ENCODE peak calls at places on chromosomes 3 and 15, in six cellular contexts. F is psoas muscle, Q is breast epithelium, D is tibial artery, N is brain microvascular endothelial cell, S is left lung. L is an unnamed sample.

GRCh38 chr15:88610756-88611231 is 10.3 kb upstream of the AEN start:
- DNase-seq in D (no peak), F (no peak), Q (no peak), S (no peak), N (no peak), L (no peak)

GRCh38 chr15:66369773-66370651 is 13.5 kb upstream of the TIPIN start:
- DNase-seq in D (no peak), F (no peak), N (no peak), Q (no peak), S (no peak), L (no peak)

GRCh38 chr15:95765161-95765560 is 565.3 kb upstream of the NR2F2 start:
- DNase-seq in D (no peak), F (no peak), S (no peak), Q (no peak), N (no peak), L (no peak)

GRCh38 chr3:12750658-12751071 is 8.4 kb downstream of the TMEM40 start:
- DNase-seq in S (no peak), F (peak; percentile 32), D (peak; percentile 44), Q (no peak), N (peak; percentile 59), L (no peak)

GRCh38 chr3:140292684-140293083 is 357.7 kb downstream of the CLSTN2 start:
- DNase-seq in Q (peak; percentile 54), D (peak; percentile 61), S (no peak), F (peak; percentile 78), N (peak; percentile 58), L (no peak)

GRCh38 chr15:99895956-99896311 is 162.7 kb upstream of the LYSMD4 start:
- DNase-seq in F (no peak), D (no peak), Q (no peak), S (no peak), N (no peak), L (no peak)

GRCh38 chr3:180980612-180981011 is 8.9 kb downstream of the DNAJC19 start:
- DNase-seq in D (no peak), N (no peak), Q (no peak), S (no peak), F (no peak), L (no peak)

GRCh38 chr3:163185721-163186350 is 1689.2 kb downstream of the OTOL1 start:
- DNase-seq in S (no peak), D (no peak), N (no peak), Q (no peak), F (no peak), L (no peak)

GRCh38 chr3:46736006-46736872 is 18.6 kb upstream of the PRSS50 start:
- DNase-seq in D (no peak), N (no peak), Q (no peak), S (no peak), F (no peak), L (no peak)

GRCh38 chr15:76251717-76252116 is 59.6 kb downstream of the ETFA start:
- DNase-seq in D (no peak), F (no peak), S (no peak), Q (no peak), N (no peak), L (no peak)

GRCh38 chr15:100704281-100705055 is 102.1 kb downstream of the ASB7 start:
- DNase-seq in S (no peak), N (peak; percentile 77), Q (peak; percentile 19), D (no peak), F (no peak), L (no peak)

GRCh38 chr15:79973445-79974180 is 2.6 kb upstream of the BCL2A1 start:
- DNase-seq in S (no peak), N (no peak), D (no peak), Q (no peak), F (no peak), L (no peak)

GRCh38 chr3:46359748-46360509 is 6.0 kb downstream of the CCR2 start:
- DNase-seq in S (no peak), Q (no peak), N (no peak), D (no peak), F (no peak), L (no peak)

GRCh38 chr3:177069514-177070329 is 127.6 kb downstream of the TBL1XR1 start:
- DNase-seq in Q (no peak), N (no peak), F (no peak), S (no peak), D (no peak), L (no peak)

GRCh38 chr3:18657858-18658820 is 233.0 kb upstream of the SATB1 start:
- DNase-seq in D (no peak), N (no peak), S (no peak), F (no peak), Q (no peak), L (no peak)

GRCh38 chr3:43132883-43133743 is 27.2 kb upstream of the POMGNT2 start:
- DNase-seq in N (no peak), Q (no peak), D (no peak), S (no peak), F (no peak), L (peak; percentile 53)

GRCh38 chr3:177629276-177629675 is 432.0 kb upstream of the TBL1XR1 start:
- DNase-seq in F (no peak), N (no peak), S (no peak), D (no peak), Q (no peak), L (no peak)

GRCh38 chr3:131454501-131454900 is 48.3 kb downstream of the MRPL3 start:
- DNase-seq in D (no peak), Q (no peak), F (no peak), S (no peak), N (no peak), L (no peak)

GRCh38 chr15:100997442-100997841 is 78.3 kb downstream of the LRRK1 start:
- DNase-seq in Q (no peak), N (no peak), D (no peak), S (no peak), F (no peak), L (no peak)

GRCh38 chr15:43492673-43493601 is at the start of gene TP53BP1:
- DNase-seq in S (peak; percentile 97), D (peak; percentile 98), Q (peak; percentile 96), N (peak; percentile 97), F (peak; percentile 98), L (peak; percentile 95)

GRCh38 chr15:43498988-43499387 is 6.0 kb upstream of the TP53BP1 start:
- DNase-seq in N (no peak), D (no peak), F (no peak), S (no peak), Q (no peak), L (no peak)

GRCh38 chr15:43492266-43492665 is 690 bp downstream of the TP53BP1 start:
- DNase-seq in S (no peak), F (no peak), Q (no peak), N (no peak), D (no peak), L (no peak)

GRCh38 chr15:43488790-43489585 is 4.0 kb downstream of the TP53BP1 start:
- DNase-seq in S (no peak), N (no peak), Q (no peak), D (no peak), F (no peak), L (no peak)

DNA sequence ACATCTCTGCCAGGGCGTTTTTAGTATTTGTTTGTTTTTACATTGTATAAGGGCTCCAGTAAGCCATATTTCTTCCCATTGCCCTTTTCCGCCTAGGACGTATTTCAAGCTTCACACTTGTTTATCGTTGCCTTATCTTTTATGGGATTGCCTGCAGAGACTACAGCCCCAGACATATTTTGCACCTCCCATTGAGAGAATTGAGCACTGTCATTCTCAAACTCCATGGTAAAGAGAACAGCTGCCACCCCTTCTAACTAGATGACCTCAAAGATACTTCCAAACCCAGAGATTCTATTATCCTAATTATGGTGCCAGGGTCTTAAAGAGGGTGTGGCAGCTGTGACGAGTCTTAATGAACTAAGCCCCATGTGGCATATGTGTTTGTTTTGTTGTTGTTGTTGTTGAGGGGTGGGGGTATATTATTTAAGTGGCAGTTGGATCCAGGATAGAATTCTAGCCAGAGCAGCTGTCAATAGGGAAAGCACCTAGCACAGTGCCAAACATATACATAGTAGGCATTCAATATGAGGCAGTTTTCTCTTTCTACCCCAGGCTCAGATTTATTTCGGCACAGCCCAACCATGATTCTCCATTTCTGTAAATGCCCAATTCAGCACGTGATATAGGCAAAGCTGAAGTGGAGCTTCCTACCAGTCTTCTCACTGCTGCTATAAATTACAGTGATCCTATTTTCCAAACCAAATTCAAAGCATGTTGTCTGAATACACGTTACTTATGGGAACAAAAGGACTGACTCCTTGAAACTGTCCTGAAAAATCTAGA is 924 bp upstream of the TP53BP1 start:
- DNase-seq in F (no peak), D (no peak), N (no peak), S (no peak), Q (no peak), L (no peak)
- H3K27ac ChIP-seq in F (peak overlapping the region; percentile 81), D (peak overlapping the region; percentile 78), N (no peak overlapping the region), S (peak overlapping the region; percentile 62), Q (peak overlapping the region; percentile 91), L (no peak overlapping the region)

GRCh38 chr3:156535162-156535627 is 19.7 kb downstream of the SSR3 start:
- DNase-seq in Q (no peak), S (no peak), N (peak; percentile 99), D (peak; percentile 83), F (peak; percentile 63), L (peak; percentile 59)
- TF ChIP-seq CTCF in Q (peak; percentile 46), S (no peak), N (peak; percentile 44), D (peak; percentile 31), F (peak; percentile 17), L (no peak)

GRCh38 chr15:78037779-78038305 is 39.7 kb downstream of the TBC1D2B start:
- DNase-seq in S (no peak), D (no peak), N (no peak), Q (no peak), F (no peak), L (no peak)
- H3K27ac ChIP-seq in S (no peak overlapping the region), D (no peak overlapping the region), N (no peak overlapping the region), Q (peak overlapping the region; percentile 76), F (no peak overlapping the region), L (no peak overlapping the region)

DNA sequence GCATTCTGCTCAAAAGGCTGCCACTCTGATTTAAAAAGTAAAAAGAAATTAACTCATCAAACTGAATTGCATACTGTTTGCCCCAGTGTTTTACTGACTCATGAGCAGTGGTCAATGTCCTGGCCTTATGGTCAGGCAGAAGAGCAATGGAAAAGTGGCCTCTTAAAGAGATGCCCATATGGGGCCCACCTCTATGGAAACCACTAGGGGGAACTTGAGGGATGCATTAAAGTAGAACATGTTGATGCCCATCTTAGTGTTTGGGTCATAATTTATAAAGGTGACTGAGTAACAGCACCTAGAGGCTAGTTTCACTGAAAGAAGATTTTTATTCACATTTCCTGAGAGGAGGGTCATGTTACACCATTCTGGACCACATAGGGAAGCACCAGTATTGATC is 66.5 kb upstream of the RNU6-1 start:
- DNase-seq in F (no peak), Q (no peak), D (no peak), N (no peak), S (no peak), L (no peak)
- TF ChIP-seq CTCF in F (peak; percentile 32), Q (no peak), D (no peak), N (peak; percentile 59), S (no peak), L (no peak)

L was measured in ovary.